ENCODE peak calls at places on chromosomes 1 and 21, in six cellular contexts. O, T, N, H, C and I are unnamed samples.

GRCh38 chr1:102472524-102472923 is 475.8 kb upstream of the OLFM3 start:
- DNase-seq in O (no peak), T (no peak), N (no peak), H (no peak), C (no peak), I (no peak)

GRCh38 chr21:37932936-37933335 is 16.7 kb upstream of the KCNJ6 start:
- DNase-seq in O (no peak), T (no peak), N (no peak), H (no peak), C (no peak), I (no peak)

GRCh38 chr1:73674945-73675561 is 522.9 kb downstream of the LRRIQ3 start:
- DNase-seq in O (peak; percentile 7), T (no peak), N (peak; percentile 19), H (peak; percentile 12), C (peak; percentile 30), I (no peak)

GRCh38 chr1:46508760-46509159 is 19.1 kb downstream of the DMBX1 start:
- DNase-seq in O (no peak), T (no peak), N (no peak), H (no peak), C (no peak), I (no peak)

GRCh38 chr1:152034654-152035405 is 2.0 kb downstream of the S100A11 start:
- DNase-seq in O (peak; percentile 76), T (peak; percentile 80), N (peak; percentile 86), H (peak; percentile 62), C (peak; percentile 54), I (peak; percentile 54)

GRCh38 chr1:151831605-151832004 is at the start of gene RORC:
- DNase-seq in O (no peak), T (no peak), N (no peak), H (no peak), C (no peak), I (no peak)

GRCh38 chr1:33802268-33802667 is 61.6 kb upstream of the HMGB4 start:
- DNase-seq in O (no peak), T (no peak), N (no peak), H (no peak), C (no peak), I (no peak)

GRCh38 chr1:3051270-3052268 is 17.4 kb upstream of the PRDM16 start:
- DNase-seq in O (no peak), T (no peak), N (no peak), H (no peak), C (no peak), I (no peak)

GRCh38 chr1:94983343-94983742 is 56.4 kb upstream of the CNN3 start:
- DNase-seq in O (no peak), T (no peak), N (peak; percentile 88), H (peak; percentile 64), C (no peak), I (peak; percentile 89)

GRCh38 chr1:86356247-86356646 is 39.9 kb downstream of the ODF2L start:
- DNase-seq in O (peak; percentile 5), T (no peak), N (no peak), H (peak; percentile 19), C (no peak), I (no peak)

GRCh38 chr1:110872745-110873435 is at the start of gene CD53:
- DNase-seq in O (peak; percentile 91), T (no peak), N (no peak), H (no peak), C (no peak), I (no peak)

GRCh38 chr21:27268290-27268689 is 301.4 kb upstream of the ADAMTS5 start:
- DNase-seq in O (no peak), T (no peak), N (no peak), H (peak; percentile 49), C (no peak), I (peak; percentile 33)

GRCh38 chr1:248837794-248838356 is at the start of gene ZNF672:
- DNase-seq in O (peak; percentile 96), T (peak; percentile 90), N (peak; percentile 99), H (peak; percentile 97), C (peak; percentile 99), I (peak; percentile 97)

GRCh38 chr21:41832230-41833137 is 46.7 kb downstream of the PRDM15 start:
- DNase-seq in O (no peak), T (no peak), N (no peak), H (no peak), C (no peak), I (no peak)

GRCh38 chr1:25246600-25247023 is 642 bp downstream of the RSRP1 start:
- DNase-seq in O (peak; percentile 38), T (no peak), N (peak; percentile 27), H (no peak), C (peak; percentile 34), I (no peak)

GRCh38 chr1:151346082-151346768 is 827 bp downstream of the RFX5 start:
- DNase-seq in O (peak; percentile 26), T (no peak), N (no peak), H (no peak), C (no peak), I (no peak)

GRCh38 chr21:39673736-39674135 is 61.0 kb downstream of the B3GALT5 start:
- DNase-seq in O (no peak), T (no peak), N (no peak), H (no peak), C (no peak), I (no peak)

GRCh38 chr1:159532922-159533321 is 2.9 kb downstream of the OR10J5 start:
- DNase-seq in O (no peak), T (no peak), N (no peak), H (no peak), C (no peak), I (no peak)

GRCh38 chr1:99645199-99645598 is 714 bp upstream of the PALMD start:
- DNase-seq in O (no peak), T (peak; percentile 10), N (peak; percentile 48), H (peak; percentile 61), C (no peak), I (no peak)

GRCh38 chr1:196608401-196609113 is at the start of gene KCNT2:
- DNase-seq in O (no peak), T (peak; percentile 21), N (peak; percentile 88), H (peak; percentile 71), C (peak; percentile 96), I (peak; percentile 50)

GRCh38 chr1:6005276-6005917 is 13.2 kb upstream of the NPHP4 start:
- DNase-seq in O (no peak), T (no peak), N (no peak), H (no peak), C (no peak), I (no peak)

GRCh38 chr1:6224733-6225132 is 11.0 kb downstream of the ICMT start:
- DNase-seq in O (no peak), T (no peak), N (no peak), H (no peak), C (no peak), I (no peak)

GRCh38 chr1:21914468-21914867 is 22.6 kb downstream of the HSPG2 start:
- DNase-seq in O (no peak), T (no peak), N (no peak), H (no peak), C (no peak), I (no peak)

GRCh38 chr1:21913763-21914162 is 23.3 kb downstream of the HSPG2 start:
- DNase-seq in O (no peak), T (no peak), N (no peak), H (no peak), C (no peak), I (no peak)

GRCh38 chr1:21914880-21915640 is 22.1 kb downstream of the HSPG2 start:
- DNase-seq in O (no peak), T (no peak), N (peak; percentile 45), H (peak; percentile 46), C (no peak), I (no peak)

GRCh38 chr1:21912038-21912758 is 24.9 kb downstream of the HSPG2 start:
- DNase-seq in O (no peak), T (no peak), N (no peak), H (no peak), C (no peak), I (no peak)

DNA sequence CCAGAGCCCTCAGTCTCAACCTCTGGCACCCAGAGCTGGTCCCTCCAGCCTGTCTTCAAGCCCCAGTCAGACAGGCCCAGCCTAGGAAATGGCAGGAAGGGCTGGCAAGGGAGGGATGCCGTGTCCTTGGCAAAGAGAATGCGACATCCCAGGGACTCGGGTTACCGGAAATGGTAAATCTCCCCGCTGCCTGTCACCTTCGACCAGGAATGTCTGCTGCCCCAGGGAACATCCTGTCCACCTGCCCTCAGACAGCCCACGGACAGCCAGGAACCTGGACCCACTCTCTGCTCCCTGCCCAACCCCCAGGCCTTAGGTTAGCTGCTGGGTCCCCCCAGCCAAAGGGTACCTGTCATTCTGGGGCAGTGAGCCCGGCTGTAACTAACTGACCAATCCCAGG is 23.9 kb downstream of the HSPG2 start:
- DNase-seq in O (no peak), T (no peak), N (no peak), H (no peak), C (no peak), I (no peak)
- H3K27ac ChIP-seq in O (no peak overlapping the region), T (peak overlapping the region; percentile 32), N (no peak overlapping the region), H (no peak overlapping the region), C (peak overlapping the region; percentile 99), I (no peak overlapping the region)

GRCh38 chr1:232247669-232248068 is 382.3 kb downstream of the SIPA1L2 start:
- DNase-seq in O (no peak), T (no peak), N (no peak), H (no peak), C (no peak), I (no peak)

GRCh38 chr1:232249335-232249734 is 380.6 kb downstream of the SIPA1L2 start:
- DNase-seq in O (no peak), T (no peak), N (no peak), H (no peak), C (no peak), I (no peak)

GRCh38 chr1:232250410-232250809 is 379.5 kb downstream of the SIPA1L2 start:
- DNase-seq in O (no peak), T (no peak), N (no peak), H (no peak), C (no peak), I (no peak)

GRCh38 chr1:232249834-232250233 is 380.1 kb downstream of the SIPA1L2 start:
- DNase-seq in O (no peak), T (no peak), N (no peak), H (no peak), C (no peak), I (no peak)

DNA sequence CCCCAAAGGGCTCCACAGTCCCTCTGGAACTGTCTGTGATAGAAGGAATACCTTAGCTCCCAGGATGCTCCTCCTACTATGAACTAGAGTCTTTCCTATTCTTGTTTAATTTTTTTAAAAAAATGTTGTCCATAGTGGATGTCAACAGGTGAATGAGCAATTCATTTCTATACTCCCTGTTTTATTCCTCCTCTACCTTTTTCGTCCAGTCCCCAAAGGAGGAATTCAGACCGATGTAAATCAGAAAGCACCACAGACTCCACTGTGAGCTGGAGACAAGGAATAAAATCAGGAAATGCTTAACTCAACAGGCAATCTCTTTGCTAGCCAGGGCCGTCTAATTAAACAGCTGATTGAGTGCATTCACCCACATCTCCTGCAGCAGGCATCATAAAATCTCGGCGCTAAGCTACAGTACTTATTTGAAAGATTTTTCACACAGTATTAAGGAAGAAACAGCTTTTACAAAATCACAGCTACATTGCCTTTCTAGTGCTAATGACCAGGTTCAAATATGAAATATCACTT is 381.6 kb downstream of the SIPA1L2 start:
- DNase-seq in O (no peak), T (no peak), N (no peak), H (no peak), C (no peak), I (no peak)
- H3K4me3 ChIP-seq in O (no peak overlapping the region), T (no peak overlapping the region), N (no peak overlapping the region), H (no peak overlapping the region), C (no peak overlapping the region), I (no peak overlapping the region)

GRCh38 chr1:156055649-156056048 is 1.1 kb downstream of the LAMTOR2 start:
- DNase-seq in O (peak; percentile 23), T (no peak), N (peak; percentile 39), H (no peak), C (no peak), I (no peak)
- H3K27ac ChIP-seq in O (no peak overlapping the region), T (peak overlapping the region; percentile 94), N (no peak overlapping the region), H (peak overlapping the region; percentile 74), C (no peak overlapping the region), I (no peak overlapping the region)

GRCh38 chr1:40801742-40802077 is 18.1 kb downstream of the KCNQ4 start:
- DNase-seq in O (no peak), T (no peak), N (no peak), H (no peak), C (no peak), I (no peak)
- H3K4me3 ChIP-seq in O (peak overlapping the region; percentile 50), T (peak overlapping the region; percentile 54), N (peak overlapping the region; percentile 73), H (peak overlapping the region; percentile 40), C (no peak overlapping the region), I (peak overlapping the region; percentile 48)